ENCODE peak calls at places on chromosomes 2 and 18, in eight cellular contexts. R is NT2/D1; I is ascending aorta; S is fibroblast of mammary gland; J is HFF-Myc; T is astrocyte of the spinal cord; F is GM23248; E is CD8-positive, alpha-beta T cell. O is an unnamed sample.

GRCh38 chr18:49723648-49724180 is 89.6 kb downstream of the ACAA2 start:
- DNase-seq in R (no peak), J (no peak), I (no peak), S (peak; percentile 30), T (peak; percentile 54), E (no peak), F (no peak), O (no peak)

GRCh38 chr2:88857951-88858406 is 166.5 kb downstream of the RPIA start:
- DNase-seq in T (peak; percentile 43), I (no peak), F (no peak), S (peak; percentile 24), J (peak; percentile 46), R (peak; percentile 18), E (no peak), O (peak; percentile 54)

GRCh38 chr18:45275367-45276113 is 339.7 kb upstream of the SLC14A2 start:
- DNase-seq in F (peak; percentile 24), S (peak; percentile 65), J (no peak), T (peak; percentile 42), I (no peak), R (peak; percentile 27), E (no peak), O (no peak)

GRCh38 chr2:10777111-10777841 is 35.3 kb downstream of the PDIA6 start:
- DNase-seq in J (no peak), S (no peak), T (no peak), I (no peak), F (no peak), R (no peak), E (no peak), O (no peak)

GRCh38 chr2:18684202-18685040 is 95.1 kb upstream of the NT5C1B start:
- DNase-seq in S (peak; percentile 18), J (peak; percentile 85), R (no peak), I (no peak), E (no peak), F (peak; percentile 10), T (peak; percentile 18), O (no peak)

GRCh38 chr18:741931-742512 is 29.6 kb upstream of the ENOSF1 start:
- DNase-seq in R (peak; percentile 2), S (peak; percentile 64), E (no peak), I (no peak), T (peak; percentile 60), J (peak; percentile 10), F (peak; percentile 68), O (no peak)

GRCh38 chr2:71552861-71553301 is 99.5 kb downstream of the DYSF start:
- DNase-seq in R (no peak), F (no peak), E (no peak), I (no peak), S (peak; percentile 28), T (no peak), J (no peak), O (no peak)

GRCh38 chr2:45743531-45744391 is 92.3 kb downstream of the PRKCE start:
- DNase-seq in I (peak; percentile 70), R (no peak), F (peak; percentile 88), J (peak; percentile 80), S (peak; percentile 95), E (no peak), T (peak; percentile 76), O (no peak)

GRCh38 chr2:205708231-205708631 is 25.9 kb downstream of the NRP2 start:
- DNase-seq in R (no peak), J (no peak), F (no peak), E (no peak), S (no peak), I (peak; percentile 72), T (peak; percentile 93), O (no peak)

GRCh38 chr2:205704101-205704741 is 21.9 kb downstream of the NRP2 start:
- DNase-seq in T (peak; percentile 74), S (peak; percentile 42), F (no peak), I (no peak), E (no peak), R (no peak), J (no peak), O (no peak)

GRCh38 chr2:205709319-205709718 is 27.0 kb downstream of the NRP2 start:
- DNase-seq in S (no peak), F (no peak), E (no peak), I (no peak), J (no peak), T (no peak), R (no peak), O (no peak)

GRCh38 chr2:205705511-205706397 is 23.5 kb downstream of the NRP2 start:
- DNase-seq in I (no peak), T (no peak), J (no peak), F (no peak), E (no peak), S (no peak), R (no peak), O (no peak)

DNA sequence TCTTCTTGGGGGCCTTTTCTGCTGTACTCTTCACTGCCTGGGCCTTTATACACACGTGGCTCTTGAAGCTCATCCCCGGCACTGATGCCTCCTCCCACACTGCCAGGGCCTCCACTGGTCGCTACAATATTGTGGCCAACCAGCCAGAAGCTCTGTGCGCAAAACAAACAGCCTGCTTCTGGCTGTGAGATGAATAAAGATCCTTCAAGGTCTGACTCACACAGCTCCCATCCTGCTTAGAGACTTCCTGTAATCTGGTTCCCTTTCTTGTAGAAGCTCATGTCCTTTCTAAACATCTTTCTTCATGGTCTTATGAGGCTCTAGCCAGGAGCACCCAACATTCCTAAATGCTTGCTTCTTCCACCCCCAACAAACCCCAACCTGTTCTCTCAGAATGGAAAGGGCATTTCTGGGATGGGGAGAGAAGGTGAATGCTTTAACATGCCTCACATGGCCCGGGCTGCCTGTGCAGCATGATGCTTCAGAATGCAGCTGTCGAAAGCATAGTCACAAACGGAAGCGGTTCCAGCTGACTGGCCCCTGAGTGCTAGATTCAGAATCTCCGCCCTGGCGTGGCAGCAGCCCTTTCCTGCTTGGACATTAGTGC is 24.6 kb downstream of the NRP2 start:
- DNase-seq in T (peak; percentile 96), R (no peak), F (peak; percentile 91), S (peak; percentile 87), E (no peak), I (peak; percentile 82), J (peak; percentile 72), O (peak; percentile 77)
- H3K4me3 ChIP-seq in T (no peak overlapping the region), R (no peak overlapping the region), F (peak overlapping the region; percentile 14), S (no peak overlapping the region), E (no peak overlapping the region), I (no peak overlapping the region), J (no peak overlapping the region), O (no peak overlapping the region)

DNA sequence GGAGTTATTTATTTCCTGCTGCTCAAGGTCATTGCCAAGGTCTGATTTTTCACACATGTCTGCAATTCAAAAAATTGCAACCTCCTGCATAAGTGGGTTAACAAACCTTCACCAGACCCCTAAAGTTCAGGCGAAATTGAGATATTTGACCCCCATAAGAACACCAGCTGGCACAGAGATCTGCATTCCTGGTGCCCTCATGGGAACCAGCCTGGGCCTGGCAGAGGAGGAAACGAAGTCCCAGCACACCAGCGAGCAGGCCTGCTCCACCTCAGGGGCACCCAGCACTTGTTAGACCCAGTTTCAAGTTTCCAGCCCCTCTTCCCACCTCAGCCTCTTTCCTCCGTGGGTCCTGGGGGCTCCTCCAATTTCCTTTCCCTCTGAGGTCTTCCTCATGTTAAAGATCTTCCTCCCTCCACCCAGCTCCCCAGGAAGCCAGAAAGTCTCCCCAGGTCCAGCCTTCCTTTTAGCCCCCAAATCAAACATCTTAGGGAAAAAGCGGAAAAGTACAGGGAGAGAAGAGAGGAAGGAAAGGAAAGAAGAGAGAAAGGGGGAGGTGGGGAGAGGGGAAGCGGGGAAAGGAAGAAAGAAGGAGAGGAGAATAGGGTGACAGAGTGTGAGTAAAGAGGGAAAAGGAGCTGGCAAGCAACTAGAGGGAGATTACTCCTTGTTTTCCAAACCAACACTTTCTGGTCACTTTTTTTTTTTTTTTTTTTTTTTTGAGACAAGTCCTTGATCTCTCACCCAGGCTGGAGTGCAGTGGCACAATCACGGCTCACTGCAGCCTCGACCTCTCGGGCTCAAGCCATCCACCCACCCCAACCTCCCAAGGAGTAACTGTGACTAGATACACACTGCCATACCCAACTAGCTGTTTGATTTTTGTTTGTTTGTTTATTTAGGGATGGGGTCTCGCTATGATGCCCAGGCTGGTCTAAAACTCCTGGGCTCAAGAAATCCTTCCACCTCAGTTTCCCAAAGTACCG is 3.9 kb upstream of the C2orf72 start:
- DNase-seq in S (no peak), E (no peak), J (no peak), I (no peak), F (no peak), T (no peak), R (no peak), O (no peak)
- H3K4me3 ChIP-seq in S (no peak overlapping the region), E (no peak overlapping the region), J (no peak overlapping the region), I (no peak overlapping the region), F (no peak overlapping the region), T (no peak overlapping the region), R (no peak overlapping the region), O (no peak overlapping the region)

GRCh38 chr2:148555622-148556294 is 88.8 kb upstream of the EPC2 start:
- DNase-seq in T (no peak), J (no peak), I (no peak), E (no peak), F (no peak), S (no peak), R (no peak), O (no peak)

GRCh38 chr2:148549001-148549400 is 95.5 kb upstream of the EPC2 start:
- DNase-seq in S (no peak), E (no peak), F (no peak), R (no peak), J (no peak), I (no peak), T (no peak), O (no peak)

GRCh38 chr2:148553332-148553887 is 91.1 kb upstream of the EPC2 start:
- DNase-seq in J (no peak), E (no peak), F (no peak), I (no peak), R (no peak), S (no peak), T (no peak), O (no peak)

GRCh38 chr2:148554459-148555247 is 89.9 kb upstream of the EPC2 start:
- DNase-seq in R (peak; percentile 93), E (no peak), I (no peak), F (peak; percentile 34), S (no peak), T (no peak), J (no peak), O (no peak)

GRCh38 chr2:148552675-148553331 is 91.7 kb upstream of the EPC2 start:
- DNase-seq in J (no peak), S (no peak), I (no peak), R (no peak), T (no peak), E (no peak), F (no peak), O (no peak)
- H3K4me3 ChIP-seq in J (no peak overlapping the region), S (peak overlapping the region; percentile 21), I (peak overlapping the region; percentile 43), R (no peak overlapping the region), T (no peak overlapping the region), E (peak overlapping the region; percentile 43), F (peak overlapping the region; percentile 32), O (no peak overlapping the region)

GRCh38 chr2:231489990-231490389 is 25.7 kb upstream of the NCL start:
- DNase-seq in S (peak; percentile 20), I (no peak), E (peak; percentile 14), R (no peak), T (no peak), J (no peak), F (peak; percentile 26), O (no peak)

GRCh38 chr2:231487197-231487596 is 22.9 kb upstream of the NCL start:
- DNase-seq in T (no peak), F (no peak), I (no peak), S (no peak), J (no peak), R (no peak), E (no peak), O (no peak)

GRCh38 chr2:231490801-231491200 is 26.5 kb upstream of the NCL start:
- DNase-seq in I (no peak), J (no peak), R (no peak), E (no peak), F (no peak), S (no peak), T (no peak), O (no peak)

GRCh38 chr2:231483398-231484329 is 19.4 kb upstream of the NCL start:
- DNase-seq in J (no peak), T (no peak), R (no peak), I (peak; percentile 65), S (peak; percentile 11), F (peak; percentile 62), E (peak; percentile 19), O (no peak)

DNA sequence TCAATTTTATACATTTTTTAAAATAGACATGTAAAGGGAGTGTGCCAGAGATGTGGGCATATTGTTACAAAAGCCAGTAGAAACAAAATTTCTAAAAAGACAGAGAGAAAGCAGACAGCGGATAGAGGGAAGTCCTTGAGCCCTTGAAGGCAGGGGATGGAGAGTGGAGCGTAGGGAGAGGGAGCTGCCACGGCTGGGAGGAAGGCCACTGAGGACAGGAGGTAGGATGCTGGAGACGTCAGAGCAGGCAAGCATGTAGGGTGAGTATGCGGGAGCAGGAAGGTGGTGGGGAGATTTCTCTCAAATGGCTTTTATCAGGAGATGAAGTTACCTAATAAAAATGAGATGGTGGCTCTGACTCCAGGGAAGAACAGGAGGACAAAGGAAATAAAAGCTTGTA is 24.0 kb upstream of the NCL start:
- DNase-seq in S (no peak), R (no peak), F (no peak), E (no peak), I (no peak), J (no peak), T (no peak), O (no peak)
- H3K4me3 ChIP-seq in S (no peak overlapping the region), R (no peak overlapping the region), F (no peak overlapping the region), E (no peak overlapping the region), I (no peak overlapping the region), J (no peak overlapping the region), T (no peak overlapping the region), O (no peak overlapping the region)

O was measured in kidney epithelial cell.